ENCODE peak calls at places on chromosomes 6 and 20, in eight cellular contexts. L is CD4-positive, CD25-positive, alpha-beta regulatory T cell; G is CD8-positive, alpha-beta T cell; A is A549; S is endothelial cell of umbilical vein; P is OCI-LY7; C is HCT116; Y is transverse colon. Z is an unnamed sample.

GRCh38 chr20:13006825-13007224 is 1.9 kb upstream of the SPTLC3 start:
- DNase-seq in Y (no peak), S (no peak), C (no peak), P (no peak), G (no peak), A (no peak), L (no peak), Z (peak)

GRCh38 chr6:156557269-156557885 is 219.8 kb upstream of the ARID1B start:
- DNase-seq in L (no peak), C (no peak), S (no peak), A (no peak), G (no peak), P (no peak), Y (no peak), Z (peak)

GRCh38 chr6:80543598-80544181 is 437.2 kb downstream of the BCKDHB start:
- DNase-seq in A (no peak), G (no peak), C (no peak), L (no peak), Y (no peak), P (no peak), S (no peak), Z (peak)

GRCh38 chr6:144635051-144635450 is 349.9 kb downstream of the UTRN start:
- DNase-seq in L (no peak), C (no peak), S (no peak), G (no peak), A (no peak), Y (no peak), P (no peak), Z (no peak)

GRCh38 chr6:13881621-13882165 is 43.1 kb upstream of the RNF182 start:
- DNase-seq in L (no peak), C (no peak), S (no peak), P (no peak), G (no peak), A (no peak), Y (no peak), Z (no peak)

GRCh38 chr6:162343902-162344226 is 383.7 kb downstream of the PRKN start:
- DNase-seq in C (no peak), S (no peak), P (no peak), Y (no peak), L (no peak), G (no peak), A (no peak), Z (no peak)

GRCh38 chr20:10919549-10920140 is 245.8 kb upstream of the JAG1 start:
- DNase-seq in P (no peak), C (no peak), L (no peak), Y (no peak), A (no peak), S (no peak), G (no peak), Z (peak)

GRCh38 chr6:163329991-163330390 is 84.5 kb upstream of the QKI start:
- DNase-seq in A (peak), C (no peak), S (peak), Y (no peak), G (no peak), P (no peak), L (no peak), Z (no peak)

GRCh38 chr6:98636941-98637340 is 197.4 kb upstream of the POU3F2 start:
- DNase-seq in S (no peak), C (no peak), P (no peak), Y (no peak), A (no peak), G (no peak), L (no peak), Z (no peak)

GRCh38 chr20:1876217-1876921 is 18.8 kb upstream of the SIRPA start:
- DNase-seq in C (no peak), S (no peak), L (no peak), Y (no peak), P (no peak), G (no peak), A (no peak), Z (peak)

GRCh38 chr6:152338335-152339125 is 298.6 kb downstream of the SYNE1 start:
- DNase-seq in Y (peak), L (peak), S (peak), A (peak), G (peak), C (no peak), P (peak), Z (no peak)

GRCh38 chr20:7358670-7359069 is 581.6 kb downstream of the HAO1 start:
- DNase-seq in L (no peak), S (peak), P (peak), C (no peak), G (no peak), A (no peak), Y (no peak), Z (no peak)

GRCh38 chr6:101348816-101349215 is 44.7 kb upstream of the GRIK2 start:
- DNase-seq in A (no peak), L (no peak), Y (no peak), S (no peak), G (no peak), P (no peak), C (no peak), Z (no peak)

GRCh38 chr20:61918548-61918947 is 147.1 kb downstream of the TAF4 start:
- DNase-seq in G (no peak), C (no peak), L (no peak), P (no peak), S (no peak), Y (no peak), A (no peak), Z (no peak)

GRCh38 chr20:57652865-57653545 is 32.8 kb upstream of the ZBP1 start:
- DNase-seq in A (peak), P (peak), G (no peak), S (no peak), Y (no peak), C (no peak), L (no peak), Z (no peak)

DNA sequence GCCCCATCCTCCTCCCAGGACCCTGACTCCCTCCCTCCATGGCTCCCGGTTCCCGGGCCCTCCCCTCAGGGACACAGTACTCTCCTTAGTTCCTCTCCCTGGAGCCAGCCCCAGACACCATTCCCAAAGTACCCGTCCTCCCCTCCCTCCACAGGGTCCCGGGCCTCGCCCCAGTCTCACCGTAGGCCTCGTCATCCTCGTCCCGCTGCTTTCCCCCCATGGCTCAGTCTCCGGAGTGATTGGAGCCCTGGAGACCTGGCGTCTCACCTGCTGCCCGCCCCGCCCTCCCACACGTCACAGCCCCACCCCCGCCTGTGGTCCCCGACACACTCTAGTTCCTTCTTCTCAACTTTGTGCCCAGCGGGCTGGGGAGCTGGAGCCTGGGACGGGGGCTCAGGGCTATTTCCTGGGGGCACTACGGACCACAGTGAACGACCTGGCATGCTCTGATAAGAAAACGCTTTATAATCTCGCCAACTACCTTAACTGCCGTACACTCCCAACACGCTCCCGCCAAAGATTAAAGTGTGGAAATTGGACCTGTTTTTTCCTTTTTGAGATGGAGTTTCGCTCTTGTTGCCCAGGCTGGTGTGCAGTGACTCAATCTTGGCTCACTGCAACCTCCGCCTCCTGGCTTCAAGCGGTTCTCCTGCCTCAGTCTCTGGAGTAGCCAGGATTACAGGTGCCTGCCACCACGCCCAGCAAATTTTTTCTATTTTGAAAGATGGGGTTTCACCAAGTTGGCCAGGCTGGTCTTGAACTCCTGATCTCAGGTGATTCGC is at the start of gene SLC44A4:
- DNase-seq in P (no peak), G (no peak), Y (peak), A (no peak), S (no peak), L (no peak), C (no peak), Z (peak)
- H3K4me3 ChIP-seq in P (no peak), G (no peak), Y (peak), A (no peak), S (no peak), L (no peak), C (no peak), Z (peak)

DNA sequence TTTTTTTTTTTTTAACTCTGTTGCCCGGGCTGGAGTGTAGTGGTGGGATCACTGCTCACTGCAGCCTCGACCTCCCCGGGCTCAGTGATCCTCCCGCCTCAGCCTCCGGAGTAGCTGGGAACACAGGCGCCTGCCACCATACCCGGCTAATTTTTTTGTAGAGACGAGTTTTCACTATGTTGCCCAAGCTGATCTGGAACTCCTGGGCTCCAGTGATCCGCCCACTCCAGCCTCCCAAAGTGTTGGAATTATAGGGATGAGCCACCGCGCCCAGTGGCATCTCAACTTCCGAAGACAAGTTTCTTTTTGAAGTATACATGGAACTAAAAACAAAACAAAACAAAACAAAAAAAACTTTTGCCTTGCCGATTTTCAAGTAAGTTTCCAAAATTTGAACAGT is 66.6 kb upstream of the ZNF184 start:
- DNase-seq in S (no peak), Y (no peak), A (no peak), G (no peak), P (no peak), L (no peak), C (no peak), Z (no peak)
- H3K4me3 ChIP-seq in S (no peak), Y (no peak), A (peak), G (no peak), P (no peak), L (no peak), C (no peak), Z (no peak)

GRCh38 chr6:166446146-166446545 is 63.4 kb upstream of the MPC1 start:
- DNase-seq in G (no peak), A (no peak), Y (no peak), P (no peak), C (no peak), L (no peak), S (no peak), Z (no peak)
- H3K4me3 ChIP-seq in G (no peak), A (no peak), Y (no peak), P (no peak), C (no peak), L (no peak), S (no peak), Z (no peak)

GRCh38 chr6:93420163-93420806 is 926 bp upstream of the EPHA7 start:
- DNase-seq in P (no peak), A (no peak), G (no peak), S (no peak), L (no peak), Y (no peak), C (no peak), Z (no peak)
- H3K4me3 ChIP-seq in P (no peak), A (peak), G (peak), S (peak), L (no peak), Y (peak), C (no peak), Z (no peak)

GRCh38 chr20:3082955-3083952 is 1.3 kb downstream of the AVP start:
- DNase-seq in S (no peak), C (no peak), P (no peak), L (no peak), G (no peak), A (no peak), Y (no peak), Z (no peak)
- H3K4me3 ChIP-seq in S (no peak), C (no peak), P (no peak), L (no peak), G (peak), A (peak), Y (peak), Z (peak)

GRCh38 chr20:63537525-63538203 is 488 bp upstream of the PTK6 start:
- DNase-seq in L (peak), S (peak), Y (peak), G (peak), P (peak), A (peak), C (peak), Z (peak)
- H3K4me3 ChIP-seq in L (no peak), S (no peak), Y (peak), G (peak), P (peak), A (peak), C (peak), Z (peak)

DNA sequence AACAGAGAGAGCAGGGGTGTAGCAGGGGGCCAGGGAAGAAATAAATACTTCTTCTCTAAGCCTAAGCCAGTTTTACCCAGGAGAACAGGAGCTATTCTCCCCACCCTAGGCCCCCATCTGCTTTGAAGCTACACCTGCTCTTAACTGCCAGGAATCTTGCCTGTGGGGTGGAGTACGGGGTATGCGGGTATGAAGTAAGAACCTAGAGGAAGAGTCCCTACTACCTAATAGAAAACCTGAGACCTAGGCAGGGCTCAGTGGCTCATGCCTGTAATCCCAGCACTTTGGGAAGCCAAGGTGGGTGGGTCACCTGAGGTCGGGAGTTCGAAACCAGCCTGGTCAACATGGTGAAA is 1.6 kb downstream of the SLC29A1 start:
- DNase-seq in L (no peak), S (no peak), G (no peak), P (no peak), C (no peak), A (no peak), Y (no peak), Z (no peak)
- H3K4me3 ChIP-seq in L (no peak), S (no peak), G (no peak), P (peak), C (peak), A (no peak), Y (peak), Z (no peak)

GRCh38 chr20:17505664-17506517 is 25.3 kb downstream of the BFSP1 start:
- DNase-seq in L (no peak), G (peak), S (no peak), P (no peak), Y (no peak), A (no peak), C (no peak), Z (peak)
- H3K4me3 ChIP-seq in L (no peak), G (peak), S (no peak), P (peak), Y (peak), A (no peak), C (no peak), Z (no peak)

GRCh38 chr6:90078513-90079289 is 184.4 kb downstream of the GJA10 start:
- DNase-seq in S (no peak), A (no peak), C (no peak), L (no peak), G (no peak), Y (no peak), P (no peak), Z (no peak)

GRCh38 chr6:90072961-90073464 is 178.7 kb downstream of the GJA10 start:
- DNase-seq in C (no peak), P (no peak), Y (no peak), L (no peak), G (no peak), S (no peak), A (no peak), Z (no peak)

GRCh38 chr6:90076471-90076870 is 182.2 kb downstream of the GJA10 start:
- DNase-seq in C (no peak), S (no peak), L (no peak), P (no peak), A (no peak), G (no peak), Y (no peak), Z (no peak)

GRCh38 chr6:90072501-90072900 is 178.2 kb downstream of the GJA10 start:
- DNase-seq in A (no peak), G (no peak), P (no peak), Y (no peak), S (no peak), C (no peak), L (no peak), Z (peak)

GRCh38 chr6:90074161-90074560 is 179.9 kb downstream of the GJA10 start:
- DNase-seq in G (no peak), P (no peak), L (no peak), C (no peak), S (no peak), A (no peak), Y (no peak), Z (no peak)
- H3K4me3 ChIP-seq in G (no peak), P (no peak), L (no peak), C (no peak), S (no peak), A (no peak), Y (no peak), Z (no peak)